ENCODE peak calls at places on chromosomes 6 and 20, in four cellular contexts. One of them, this sample, is unnamed.

GRCh38 chr20:59820204-59821041 is 113.0 kb downstream of the SYCP2 start:
- DNase-seq in NCI-H1930: no peak
- DNase-seq in mucosa of descending colon: no peak
- DNase-seq in myocyte: peak
- DNase-seq in this sample: peak

GRCh38 chr6:154951400-154952200 is 43.5 kb upstream of the TIAM2 start:
- DNase-seq in NCI-H1930: no peak
- DNase-seq in mucosa of descending colon: no peak
- DNase-seq in myocyte: no peak
- DNase-seq in this sample: peak

GRCh38 chr6:1621328-1621701 is 11.6 kb downstream of the FOXC1 start:
- DNase-seq in NCI-H1930: no peak
- DNase-seq in mucosa of descending colon: no peak
- DNase-seq in myocyte: no peak
- DNase-seq in this sample: no peak

GRCh38 chr6:77463308-77463880 is at the start of gene HTR1B:
- DNase-seq in NCI-H1930: no peak
- DNase-seq in mucosa of descending colon: peak
- DNase-seq in myocyte: peak
- DNase-seq in this sample: no peak

GRCh38 chr6:107843400-107843799 is 19.3 kb upstream of the SCML4 start:
- DNase-seq in NCI-H1930: no peak
- DNase-seq in mucosa of descending colon: no peak
- DNase-seq in myocyte: no peak
- DNase-seq in this sample: no peak

GRCh38 chr6:82616386-82617028 is 252.9 kb downstream of the TPBG start:
- DNase-seq in NCI-H1930: no peak
- DNase-seq in mucosa of descending colon: no peak
- DNase-seq in myocyte: no peak
- DNase-seq in this sample: no peak

GRCh38 chr6:25010917-25011625 is 75.3 kb upstream of the RIPOR2 start:
- DNase-seq in NCI-H1930: no peak
- DNase-seq in mucosa of descending colon: no peak
- DNase-seq in myocyte: no peak
- DNase-seq in this sample: no peak

GRCh38 chr6:142819603-142820335 is 125.2 kb downstream of the HIVEP2 start:
- DNase-seq in NCI-H1930: no peak
- DNase-seq in mucosa of descending colon: no peak
- DNase-seq in myocyte: peak
- DNase-seq in this sample: peak

GRCh38 chr20:40868568-40869223 is 159.9 kb upstream of the TOP1 start:
- DNase-seq in NCI-H1930: no peak
- DNase-seq in mucosa of descending colon: peak
- DNase-seq in myocyte: peak
- DNase-seq in this sample: no peak

GRCh38 chr6:16060039-16060438 is 68.8 kb upstream of the MYLIP start:
- DNase-seq in NCI-H1930: no peak
- DNase-seq in mucosa of descending colon: no peak
- DNase-seq in myocyte: no peak
- DNase-seq in this sample: no peak

GRCh38 chr20:55269913-55270312 is 735.4 kb downstream of the CBLN4 start:
- DNase-seq in NCI-H1930: no peak
- DNase-seq in mucosa of descending colon: no peak
- DNase-seq in myocyte: no peak
- DNase-seq in this sample: no peak

GRCh38 chr6:40877362-40877761 is 161.7 kb downstream of the UNC5CL start:
- DNase-seq in NCI-H1930: no peak
- DNase-seq in mucosa of descending colon: no peak
- DNase-seq in myocyte: no peak
- DNase-seq in this sample: no peak

GRCh38 chr6:24864345-24864744 is 65.6 kb upstream of the ARMH2 start:
- DNase-seq in NCI-H1930: no peak
- DNase-seq in mucosa of descending colon: no peak
- DNase-seq in myocyte: peak
- DNase-seq in this sample: no peak

GRCh38 chr6:28747631-28748157 is 176.1 kb downstream of the TRIM27 start:
- DNase-seq in NCI-H1930: peak
- DNase-seq in mucosa of descending colon: no peak
- DNase-seq in myocyte: peak
- DNase-seq in this sample: no peak

GRCh38 chr6:42095066-42095465 is 44.7 kb downstream of the TAF8 start:
- DNase-seq in NCI-H1930: no peak
- DNase-seq in mucosa of descending colon: no peak
- DNase-seq in myocyte: peak
- DNase-seq in this sample: no peak

GRCh38 chr20:24470031-24470781 is 777 bp downstream of the SYNDIG1 start:
- DNase-seq in NCI-H1930: no peak
- DNase-seq in mucosa of descending colon: no peak
- DNase-seq in myocyte: no peak
- DNase-seq in this sample: no peak

This sample was measured in Peyer's patch.